ENCODE peak calls at places on chromosomes 6 and 20, in seven cellular contexts. I, J, Y, W, O, Q and L are unnamed samples.

GRCh38 chr6:28280595-28281287 is 631 bp upstream of the PGBD1 start:
- DNase-seq in W (no peak), Y (no peak), Q (no peak), O (no peak), I (no peak), J (no peak), L (no peak)

GRCh38 chr6:29965873-29966601 is 23.7 kb downstream of the HLA-A start:
- DNase-seq in O (peak), I (peak), J (peak), Q (peak), W (peak), Y (peak), L (peak)

GRCh38 chr20:709421-709820 is 33.8 kb upstream of the SCRT2 start:
- DNase-seq in Q (no peak), J (peak), Y (no peak), O (no peak), W (no peak), I (peak), L (no peak)

GRCh38 chr6:52177961-52178360 is 8.2 kb upstream of the IL17A start:
- DNase-seq in O (no peak), I (no peak), W (no peak), J (no peak), Q (no peak), Y (no peak), L (no peak)

GRCh38 chr6:167849846-167850459 is 23.2 kb downstream of the AFDN start:
- DNase-seq in W (peak), Q (peak), I (no peak), Y (peak), J (peak), O (peak), L (peak)

GRCh38 chr6:128964771-128965170 is 81.8 kb downstream of the LAMA2 start:
- DNase-seq in W (no peak), J (no peak), I (no peak), Q (no peak), Y (no peak), O (no peak), L (no peak)

GRCh38 chr6:27474672-27475071 is 1.8 kb upstream of the ZNF184 start:
- DNase-seq in W (no peak), I (no peak), Q (peak), Y (no peak), J (no peak), O (no peak), L (no peak)

GRCh38 chr20:58710481-58711265 is 18.1 kb downstream of the NPEPL1 start:
- DNase-seq in W (peak), I (no peak), O (no peak), J (no peak), Q (no peak), Y (no peak), L (peak)

GRCh38 chr6:766625-767024 is 73.7 kb upstream of the EXOC2 start:
- DNase-seq in I (peak), J (no peak), Y (no peak), W (no peak), O (peak), Q (no peak), L (no peak)

DNA sequence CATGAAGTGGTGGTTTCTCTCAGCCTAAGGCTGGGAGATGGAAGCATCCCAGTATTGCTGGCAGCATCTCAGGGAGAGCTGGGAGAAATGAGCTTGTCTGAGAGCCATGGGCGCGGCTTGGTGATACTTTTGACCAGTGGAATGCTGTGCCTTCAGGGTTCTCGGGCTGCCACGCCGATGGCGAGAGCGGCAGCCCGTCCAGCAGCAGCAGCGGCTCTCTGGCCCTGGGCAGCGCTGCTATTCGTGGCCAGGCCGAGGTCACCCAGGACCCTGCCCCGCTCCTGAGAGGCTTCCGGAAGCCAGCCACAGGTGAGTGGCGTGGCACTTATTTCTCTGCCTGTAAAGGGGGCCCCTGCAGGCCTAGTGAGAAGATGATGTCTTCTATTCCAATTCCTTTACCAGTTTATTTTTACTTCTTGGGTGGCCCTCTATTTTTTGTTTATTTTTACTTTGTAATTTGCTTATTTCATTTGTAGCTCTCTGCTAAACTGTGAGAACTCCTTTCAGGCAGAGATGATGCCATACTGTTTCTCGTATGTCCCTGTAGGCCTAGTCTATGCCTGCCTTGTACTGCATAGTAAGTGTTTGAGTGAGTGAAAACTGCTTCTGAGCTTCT is 71.7 kb downstream of the ASXL1 start:
- DNase-seq in Q (no peak), Y (no peak), I (no peak), J (no peak), W (no peak), O (no peak), L (no peak)
- H3K27ac ChIP-seq in Q (peak), Y (no peak), I (no peak), J (no peak), W (no peak), O (no peak), L (no peak)

GRCh38 chr6:146651482-146651863 is 52.7 kb downstream of the ADGB start:
- DNase-seq in J (no peak), W (no peak), Y (no peak), I (no peak), Q (no peak), O (no peak), L (no peak)
- TF ChIP-seq EZH2 in J (no peak), W (no peak), Y (no peak), I (no peak), Q (no peak), O (no peak), L (no peak)

GRCh38 chr6:67633058-67633457 is 1002.0 kb upstream of the ADGRB3 start:
- DNase-seq in W (no peak), Y (no peak), O (no peak), J (no peak), Q (no peak), I (no peak), L (no peak)

GRCh38 chr6:67634199-67634598 is 1000.9 kb upstream of the ADGRB3 start:
- DNase-seq in Y (no peak), W (no peak), O (no peak), I (no peak), J (no peak), Q (no peak), L (no peak)

GRCh38 chr6:67630146-67630545 is 1004.9 kb upstream of the ADGRB3 start:
- DNase-seq in O (peak), I (peak), J (peak), Y (no peak), W (peak), Q (no peak), L (no peak)

GRCh38 chr6:67629268-67629667 is 1005.8 kb upstream of the ADGRB3 start:
- DNase-seq in O (no peak), Y (no peak), W (no peak), Q (no peak), J (no peak), I (no peak), L (no peak)
- TF ChIP-seq EZH2phosphoT487 in O (no peak), Y (no peak), W (no peak), Q (no peak), J (no peak), I (no peak), L (no peak)

GRCh38 chr6:32179746-32180405 is 1.7 kb downstream of the RNF5 start:
- DNase-seq in J (no peak), Q (no peak), O (no peak), I (no peak), Y (no peak), W (no peak), L (no peak)

GRCh38 chr6:32183030-32183429 is 1.0 kb downstream of the AGER start:
- DNase-seq in I (no peak), Y (no peak), W (no peak), Q (no peak), O (no peak), J (no peak), L (no peak)

GRCh38 chr6:32182617-32183016 is 1.4 kb downstream of the AGER start:
- DNase-seq in I (no peak), Q (no peak), O (no peak), Y (no peak), W (no peak), J (no peak), L (no peak)

GRCh38 chr6:32181890-32182529 is 2.0 kb downstream of the AGER start:
- DNase-seq in I (no peak), Q (no peak), J (no peak), W (no peak), Y (no peak), O (no peak), L (no peak)

DNA sequence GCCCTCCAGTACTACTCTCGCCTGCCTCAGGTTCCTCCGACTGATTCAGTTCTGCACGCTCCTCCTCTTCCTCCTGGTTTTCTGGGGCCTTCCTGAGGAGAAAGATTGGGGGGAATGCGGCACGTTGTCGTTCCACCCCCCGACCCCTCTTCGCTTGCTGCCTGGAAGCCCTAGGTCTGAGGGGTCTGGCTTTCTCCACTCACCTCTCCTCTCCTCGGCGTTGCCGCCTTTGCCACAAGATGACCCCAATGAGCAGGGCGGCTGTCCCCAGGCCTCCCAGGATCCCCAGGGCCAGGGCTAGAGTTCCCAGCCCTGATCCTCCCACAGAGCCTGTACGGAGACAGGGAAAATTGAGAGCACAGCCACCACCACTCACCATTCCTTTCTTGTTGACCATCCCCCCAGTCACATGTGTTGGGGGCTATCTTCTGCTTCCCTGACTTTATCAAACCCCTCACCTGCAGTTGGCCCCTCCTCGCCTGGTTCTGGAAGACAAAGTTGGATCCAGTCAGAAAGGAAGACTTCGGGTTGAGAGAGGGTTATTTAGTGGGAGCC is 2.8 kb downstream of the AGER start:
- DNase-seq in Q (no peak), W (no peak), O (no peak), J (no peak), Y (no peak), I (no peak), L (no peak)
- H3K27ac ChIP-seq in Q (no peak), W (no peak), O (no peak), J (no peak), Y (no peak), I (no peak), L (no peak)

GRCh38 chr6:113982055-113982550 is 11.2 kb upstream of the HDAC2 start:
- DNase-seq in I (no peak), Q (no peak), Y (no peak), W (no peak), J (no peak), O (no peak), L (no peak)
- TF ChIP-seq EZH2 in I (no peak), Q (no peak), Y (no peak), W (no peak), J (no peak), O (no peak), L (no peak)

GRCh38 chr20:17895641-17896246 is 72.8 kb downstream of the SNX5 start:
- DNase-seq in Y (no peak), J (no peak), W (no peak), I (peak), Q (peak), O (no peak), L (no peak)
- TF ChIP-seq EZH2phosphoT487 in Y (no peak), J (no peak), W (no peak), I (no peak), Q (no peak), O (no peak), L (no peak)

DNA sequence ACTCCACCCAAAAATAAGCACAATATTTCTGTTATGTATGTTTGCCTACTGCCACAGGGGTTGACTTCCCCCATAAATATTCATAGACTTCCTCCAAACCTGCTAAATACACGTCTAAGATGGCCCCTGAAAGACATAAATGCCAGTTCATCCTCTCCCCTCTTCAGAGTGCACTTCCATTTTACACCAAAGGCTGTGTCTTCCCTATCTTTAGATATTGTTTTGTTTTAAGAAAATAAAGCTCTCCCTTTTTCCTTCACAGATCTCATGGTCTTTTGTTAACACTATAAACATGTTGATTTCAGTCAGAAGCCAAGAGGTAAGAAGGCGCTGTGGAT is 643.5 kb downstream of the EPM2A start:
- DNase-seq in Y (no peak), O (no peak), Q (no peak), I (no peak), J (no peak), W (no peak), L (no peak)
- H3K27ac ChIP-seq in Y (no peak), O (no peak), Q (no peak), I (no peak), J (no peak), W (peak), L (no peak)

DNA sequence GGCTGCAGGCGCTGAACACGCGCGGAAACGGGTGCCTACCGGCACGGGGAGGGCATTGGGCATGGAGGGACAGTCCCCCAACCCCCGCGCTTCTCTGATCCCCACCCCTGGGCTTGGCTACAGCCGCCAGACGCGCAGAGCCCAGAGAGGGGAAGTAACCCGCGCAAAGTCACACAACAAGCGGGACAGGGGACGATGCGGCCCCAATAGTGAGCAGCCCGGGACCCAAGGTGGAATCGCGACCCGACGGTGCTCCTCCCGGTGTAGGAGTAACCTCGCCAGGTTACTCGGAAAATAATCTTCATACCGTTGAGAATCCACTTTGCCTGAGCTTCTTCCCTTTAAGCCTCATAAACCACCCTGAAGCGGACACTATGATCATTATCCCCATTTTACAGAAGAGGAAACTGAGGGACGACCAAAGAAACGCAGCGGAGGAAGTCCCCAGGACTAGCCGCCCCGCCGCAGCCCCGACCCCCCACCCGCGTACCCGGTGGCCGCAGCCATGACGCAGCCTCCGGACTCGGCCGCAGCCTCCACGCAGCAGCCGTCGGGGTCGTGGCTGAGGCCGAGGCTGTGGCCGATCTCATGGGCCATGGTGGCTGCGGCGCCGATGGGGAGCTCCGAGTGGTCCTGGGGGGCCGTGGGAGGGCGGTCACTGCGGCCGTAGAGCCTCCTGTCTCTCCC is 8.8 kb downstream of the ADAM33 start:
- DNase-seq in W (no peak), Q (peak), Y (no peak), I (no peak), J (no peak), O (no peak), L (no peak)
- TF ChIP-seq EZH2 in W (no peak), Q (no peak), Y (no peak), I (no peak), J (no peak), O (no peak), L (peak)

GRCh38 chr6:16239090-16239797 is 857 bp downstream of the GMPR start:
- DNase-seq in Y (no peak), Q (peak), O (peak), J (peak), W (peak), I (peak), L (peak)
- TF ChIP-seq EZH2phosphoT487 in Y (no peak), Q (no peak), O (no peak), J (no peak), W (no peak), I (no peak), L (no peak)